ENCODE peak calls at places on chromosomes 11 and 22, in four cellular contexts. H is SK-N-SH, M is IMR-90, C is A549. K is an unnamed sample.

GRCh38 chr22:42752912-42753311 is 32.2 kb upstream of the A4GALT start:
- DNase-seq in H (peak; percentile 44), M (no peak), C (no peak), K (no peak)

GRCh38 chr22:39595622-39596182 is 25.1 kb downstream of the CACNA1I start:
- DNase-seq in H (no peak), M (no peak), C (no peak), K (no peak)

GRCh38 chr11:129061466-129062194 is 119.0 kb upstream of the TP53AIP1 start:
- DNase-seq in H (no peak), M (peak; percentile 50), C (peak; percentile 13), K (no peak)

GRCh38 chr11:37264783-37265182 is 666.7 kb upstream of the RAG2 start:
- DNase-seq in H (no peak), M (no peak), C (no peak), K (no peak)

GRCh38 chr11:96098511-96099241 is 174.8 kb upstream of the MTMR2 start:
- DNase-seq in H (no peak), M (peak; percentile 59), C (no peak), K (no peak)

GRCh38 chr11:109939176-109939810 is 153.9 kb upstream of the ZC3H12C start:
- DNase-seq in H (peak; percentile 50), M (peak; percentile 84), C (peak; percentile 38), K (peak; percentile 62)

GRCh38 chr11:114377612-114378267 is 22.6 kb downstream of the C11orf71 start:
- DNase-seq in H (no peak), M (peak; percentile 87), C (no peak), K (no peak)

GRCh38 chr11:126476256-126476970 is 120.9 kb downstream of the ST3GAL4 start:
- DNase-seq in H (peak; percentile 67), M (no peak), C (no peak), K (no peak)

GRCh38 chr11:78346799-78347198 is 70.8 kb downstream of the GAB2 start:
- DNase-seq in H (no peak), M (no peak), C (no peak), K (no peak)

GRCh38 chr11:47233989-47234668 is 14.5 kb downstream of the ACP2 start:
- DNase-seq in H (peak; percentile 31), M (peak; percentile 67), C (peak; percentile 67), K (peak; percentile 38)

GRCh38 chr11:46119352-46120216 is 1.7 kb downstream of the PHF21A start:
- DNase-seq in H (peak; percentile 70), M (peak; percentile 74), C (no peak), K (peak; percentile 55)

GRCh38 chr11:124075841-124076571 is 34.9 kb upstream of the OR10G7 start:
- DNase-seq in H (peak; percentile 75), M (no peak), C (peak; percentile 10), K (no peak)

GRCh38 chr11:21405403-21405802 is 736.0 kb downstream of the NELL1 start:
- DNase-seq in H (no peak), M (no peak), C (no peak), K (no peak)

GRCh38 chr11:65967329-65967934 is 5.9 kb downstream of the SART1 start:
- DNase-seq in H (no peak), M (no peak), C (no peak), K (no peak)

GRCh38 chr11:92269021-92269420 is 44.4 kb downstream of the FAT3 start:
- DNase-seq in H (no peak), M (peak; percentile 42), C (peak; percentile 26), K (no peak)

GRCh38 chr11:19559746-19560145 is 152.9 kb upstream of the NAV2 start:
- DNase-seq in H (peak; percentile 71), M (no peak), C (no peak), K (no peak)

DNA sequence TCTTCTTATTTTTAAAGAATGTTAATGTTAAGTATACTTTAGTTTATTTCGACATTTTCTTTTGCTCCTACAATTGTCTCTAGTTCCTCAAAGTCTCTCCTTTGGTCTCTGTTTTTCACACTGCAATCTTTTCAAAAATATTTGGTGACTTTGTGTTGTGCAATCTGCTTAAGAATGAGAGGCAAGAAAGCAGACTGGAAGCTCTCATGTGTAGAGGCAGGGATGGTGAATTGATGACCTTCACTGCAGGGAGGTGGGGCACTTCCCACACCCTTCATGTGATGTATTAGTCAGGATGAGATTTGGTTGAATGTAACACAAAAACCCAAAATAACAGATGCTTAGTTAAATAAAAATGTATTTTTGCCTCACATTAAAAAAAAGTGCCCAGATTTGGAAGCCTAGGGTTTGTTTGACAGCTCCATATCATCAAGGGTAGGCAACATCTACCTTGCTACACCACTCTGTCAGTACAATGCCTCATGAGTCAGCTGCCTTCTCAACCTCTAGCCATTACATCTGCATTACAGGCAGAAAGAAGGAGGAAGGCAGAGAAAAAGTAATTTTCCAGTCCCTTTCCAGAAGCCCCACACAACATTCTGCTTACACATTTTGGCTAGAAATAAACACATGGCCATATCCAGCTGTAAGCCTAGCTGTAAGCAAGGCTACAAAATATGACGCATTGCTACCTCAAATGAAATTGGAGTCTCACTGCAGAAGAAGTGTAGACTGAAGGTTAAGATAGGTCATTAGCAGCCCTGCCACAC is 3.8 kb upstream of the MMP27 start:
- DNase-seq in H (no peak), M (no peak), C (no peak), K (no peak)
- TF ChIP-seq RFX5 in H (no peak), M (no peak), C (no peak), K (no peak)

GRCh38 chr22:49934144-49934890 is 15.9 kb downstream of the CRELD2 start:
- DNase-seq in H (peak; percentile 44), M (peak; percentile 12), C (no peak), K (peak; percentile 52)

GRCh38 chr22:49931863-49932262 is 13.4 kb downstream of the CRELD2 start:
- DNase-seq in H (no peak), M (no peak), C (no peak), K (no peak)

GRCh38 chr22:49935561-49935960 is 17.1 kb downstream of the CRELD2 start:
- DNase-seq in H (peak; percentile 80), M (no peak), C (no peak), K (peak; percentile 54)

GRCh38 chr22:49934891-49935557 is 16.6 kb downstream of the CRELD2 start:
- DNase-seq in H (peak; percentile 81), M (peak; percentile 39), C (no peak), K (peak; percentile 74)

DNA sequence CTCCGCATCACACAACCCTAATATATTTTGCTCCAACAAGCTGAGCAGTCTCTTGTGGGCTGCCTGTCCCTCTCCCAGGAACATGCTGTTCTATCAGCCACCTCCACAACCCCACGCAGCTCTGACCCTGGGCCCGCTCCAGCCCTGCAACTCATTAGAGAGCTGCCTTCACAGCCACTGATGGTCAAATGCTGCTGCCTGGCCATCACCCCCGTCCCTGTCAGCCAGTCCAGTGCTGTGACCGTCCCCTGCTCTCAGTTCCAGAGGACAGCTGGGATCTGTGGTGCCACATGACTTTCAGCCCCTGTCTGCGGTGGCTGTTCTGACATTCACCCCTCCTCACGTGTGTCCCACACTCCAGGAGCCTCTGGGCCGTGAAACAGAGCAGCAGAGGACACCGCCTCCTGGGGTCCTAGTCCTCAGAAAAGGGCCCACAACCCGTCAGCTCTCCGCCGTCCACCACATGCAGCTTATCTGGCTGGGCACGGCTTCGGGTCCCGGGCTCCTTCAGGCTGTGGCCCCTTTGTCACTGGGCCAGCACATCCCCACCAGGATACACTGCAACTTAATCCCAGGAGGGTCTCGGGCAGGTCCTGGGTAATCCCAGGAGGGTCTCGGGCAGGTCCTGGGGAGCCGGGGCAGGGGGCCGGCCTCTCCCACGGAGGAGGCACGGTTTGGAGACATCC is 14.9 kb downstream of the CRELD2 start:
- DNase-seq in H (peak; percentile 61), M (no peak), C (no peak), K (no peak)
- TF ChIP-seq RFX5 in H (no peak), M (no peak), C (no peak), K (no peak)

GRCh38 chr11:27310710-27311109 is 52.3 kb downstream of the CCDC34 start:
- DNase-seq in H (no peak), M (no peak), C (no peak), K (no peak)
- TF ChIP-seq RFX5 in H (no peak), M (no peak), C (no peak), K (no peak)

DNA sequence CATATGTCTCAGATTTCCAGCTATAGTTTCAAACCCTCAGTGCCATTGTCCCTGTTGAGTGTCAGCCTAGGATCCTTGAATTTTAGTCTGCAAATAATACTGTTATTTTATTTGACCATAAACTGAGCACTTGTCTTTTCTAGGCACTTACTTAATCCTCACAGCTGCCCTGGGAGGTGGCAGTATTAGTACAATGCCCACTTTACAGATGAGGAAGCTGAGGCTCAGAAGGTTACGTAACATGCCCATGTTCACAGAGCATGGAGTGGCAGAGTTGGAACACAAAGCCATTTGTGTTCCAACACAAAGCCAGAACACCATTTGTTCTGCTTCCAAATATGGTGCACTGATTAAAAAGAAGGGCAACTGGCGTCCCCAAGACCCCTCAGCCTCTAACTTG is 38.2 kb upstream of the ALX4 start:
- DNase-seq in H (no peak), M (no peak), C (no peak), K (no peak)
- TF ChIP-seq RFX5 in H (no peak), M (no peak), C (no peak), K (no peak)

DNA sequence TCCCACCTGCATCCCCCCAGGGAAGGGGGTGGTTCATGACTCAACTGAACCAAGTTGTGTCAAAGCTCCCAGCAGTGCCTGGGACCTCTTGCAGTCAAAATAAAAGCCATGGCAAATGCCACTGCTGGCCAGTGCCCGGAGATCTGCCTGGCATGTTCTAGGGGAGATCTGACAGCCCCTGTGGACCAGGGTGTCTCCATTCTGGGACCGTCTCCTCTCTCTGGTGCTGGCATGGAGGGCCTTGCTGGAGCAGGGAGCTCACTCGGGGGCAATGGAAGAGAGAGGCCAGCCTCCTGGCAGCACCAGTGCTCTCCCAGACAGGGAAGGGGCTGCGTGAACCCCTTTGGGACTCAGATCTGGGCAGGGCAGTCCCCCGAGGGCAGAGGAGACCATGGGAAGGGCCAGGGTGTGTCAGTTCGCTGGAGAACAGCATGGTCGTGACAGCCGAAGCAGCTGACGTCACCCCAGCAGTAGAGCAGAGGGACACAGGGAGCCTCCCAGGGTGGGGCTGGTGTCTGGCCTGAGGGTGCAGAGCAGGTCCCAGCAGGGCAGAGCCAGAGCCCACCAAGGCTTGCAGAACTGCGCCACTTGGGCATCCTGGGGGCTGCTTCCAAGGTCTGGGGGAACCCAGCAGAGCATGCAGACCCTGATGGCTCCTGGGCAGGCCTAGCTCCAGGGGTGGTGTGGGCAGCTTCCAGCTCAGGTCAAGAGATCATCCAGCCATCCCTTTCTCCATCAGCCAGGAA is 70.9 kb upstream of the KCNQ1OT1 start:
- DNase-seq in H (no peak), M (no peak), C (no peak), K (no peak)
- TF ChIP-seq RFX5 in H (no peak), M (no peak), C (no peak), K (no peak)

DNA sequence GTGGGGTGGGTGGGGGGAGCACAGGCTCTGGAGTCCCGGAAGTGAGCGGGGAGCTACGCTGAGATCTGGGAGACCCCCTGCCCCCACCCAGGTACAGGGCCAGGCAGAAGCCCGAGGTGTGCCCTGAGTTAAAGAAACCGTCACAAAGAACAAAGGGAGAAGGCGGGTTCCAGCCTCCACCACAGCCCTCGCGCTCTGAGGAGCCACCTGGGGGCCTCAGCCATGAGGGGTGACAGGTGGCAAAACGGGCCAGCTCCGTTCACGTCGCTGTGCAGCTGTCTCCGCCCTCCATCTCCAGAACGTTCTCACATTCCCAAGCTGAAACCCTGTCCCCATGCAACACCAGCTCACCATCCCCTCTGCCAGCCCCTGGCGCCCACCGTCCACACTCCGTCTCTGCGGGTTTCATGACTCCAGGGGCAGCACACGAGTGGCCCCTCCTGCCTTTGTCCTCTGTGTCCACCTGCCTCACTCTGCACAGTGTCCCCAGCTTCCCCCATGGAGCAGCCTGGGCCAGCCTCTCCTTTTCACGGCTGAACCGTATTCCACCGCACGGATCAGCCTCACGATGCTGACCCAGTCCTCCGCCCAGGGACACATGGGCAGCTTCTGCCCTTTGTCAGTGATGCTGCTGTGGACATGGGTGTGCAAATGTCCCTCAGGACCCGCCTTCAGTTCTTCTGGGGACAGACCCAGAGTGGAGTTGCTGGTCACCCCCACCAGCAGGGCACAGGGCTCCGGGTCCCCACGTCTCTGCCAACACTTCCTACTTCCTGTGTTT is 1.7 kb upstream of the MUC5B start:
- DNase-seq in H (peak; percentile 19), M (no peak), C (no peak), K (no peak)
- TF ChIP-seq RFX5 in H (no peak), M (no peak), C (no peak), K (no peak)

K was measured in K562.